ENCODE peak calls at places on chromosomes 16 and 17, in four cellular contexts. Z is WERI-Rb-1, H is fibroblast of lung, T is brain microvascular endothelial cell. X is an unnamed sample.

GRCh38 chr17:76735006-76735405 is 2.1 kb downstream of the SRSF2 start:
- DNase-seq in H (peak; percentile 53), T (no peak), Z (no peak), X (no peak)

GRCh38 chr16:83723244-83723643 is 84.5 kb upstream of the HSBP1 start:
- DNase-seq in T (no peak), Z (no peak), H (no peak), X (no peak)

GRCh38 chr17:78387982-78388941 is 9.8 kb downstream of the PGS1 start:
- DNase-seq in T (no peak), H (peak; percentile 61), Z (no peak), X (no peak)

GRCh38 chr16:19601083-19601976 is 45.8 kb downstream of the VPS35L start:
- DNase-seq in T (peak; percentile 32), Z (peak; percentile 9), H (peak; percentile 59), X (peak; percentile 5)

GRCh38 chr17:27403480-27404005 is 52.7 kb upstream of the KSR1 start:
- DNase-seq in Z (no peak), T (no peak), H (no peak), X (no peak)

GRCh38 chr16:3665508-3665907 is 11.0 kb downstream of the DNASE1 start:
- DNase-seq in T (no peak), H (no peak), Z (no peak), X (peak; percentile 37)

GRCh38 chr16:89363621-89364393 is 126.6 kb downstream of the ANKRD11 start:
- DNase-seq in H (peak; percentile 79), Z (no peak), T (peak; percentile 82), X (peak; percentile 34)

GRCh38 chr17:13749566-13750235 is 148.0 kb upstream of the HS3ST3A1 start:
- DNase-seq in H (no peak), T (no peak), Z (no peak), X (no peak)

GRCh38 chr16:2779978-2780898 is 3.2 kb upstream of the ELOB start:
- DNase-seq in T (no peak), H (no peak), Z (no peak), X (no peak)

GRCh38 chr17:29389994-29390855 is at the start of gene TAOK1:
- DNase-seq in H (peak; percentile 98), Z (peak; percentile 99), T (peak; percentile 97), X (peak; percentile 98)

GRCh38 chr17:64128787-64129514 is 993 bp downstream of the ERN1 start:
- DNase-seq in T (peak; percentile 32), Z (no peak), H (peak; percentile 43), X (no peak)

GRCh38 chr17:63961355-63962207 is 11.1 kb downstream of the SCN4A start:
- DNase-seq in Z (peak; percentile 69), T (peak; percentile 63), H (peak; percentile 85), X (no peak)

GRCh38 chr17:3663102-3664011 is 5.0 kb downstream of the TAX1BP3 start:
- DNase-seq in Z (peak; percentile 42), H (no peak), T (no peak), X (no peak)

GRCh38 chr16:85955566-85955965 is 56.6 kb downstream of the IRF8 start:
- DNase-seq in Z (no peak), H (no peak), T (no peak), X (no peak)

GRCh38 chr17:82055965-82056728 is 4.4 kb downstream of the GPS1 start:
- DNase-seq in H (no peak), T (no peak), Z (no peak), X (no peak)

GRCh38 chr17:2805961-2806360 is 9.7 kb downstream of the RAP1GAP2 start:
- DNase-seq in H (no peak), Z (no peak), T (no peak), X (no peak)

GRCh38 chr17:59366040-59366757 is 34.7 kb downstream of the YPEL2 start:
- DNase-seq in Z (peak; percentile 46), T (no peak), H (no peak), X (no peak)

GRCh38 chr17:59368218-59368857 is 36.9 kb downstream of the YPEL2 start:
- DNase-seq in T (no peak), H (no peak), Z (no peak), X (no peak)

GRCh38 chr17:59365383-59365981 is 34.0 kb downstream of the YPEL2 start:
- DNase-seq in T (no peak), H (no peak), Z (peak; percentile 89), X (peak; percentile 29)

GRCh38 chr17:59367657-59368045 is 36.2 kb downstream of the YPEL2 start:
- DNase-seq in H (no peak), Z (no peak), T (no peak), X (no peak)

DNA sequence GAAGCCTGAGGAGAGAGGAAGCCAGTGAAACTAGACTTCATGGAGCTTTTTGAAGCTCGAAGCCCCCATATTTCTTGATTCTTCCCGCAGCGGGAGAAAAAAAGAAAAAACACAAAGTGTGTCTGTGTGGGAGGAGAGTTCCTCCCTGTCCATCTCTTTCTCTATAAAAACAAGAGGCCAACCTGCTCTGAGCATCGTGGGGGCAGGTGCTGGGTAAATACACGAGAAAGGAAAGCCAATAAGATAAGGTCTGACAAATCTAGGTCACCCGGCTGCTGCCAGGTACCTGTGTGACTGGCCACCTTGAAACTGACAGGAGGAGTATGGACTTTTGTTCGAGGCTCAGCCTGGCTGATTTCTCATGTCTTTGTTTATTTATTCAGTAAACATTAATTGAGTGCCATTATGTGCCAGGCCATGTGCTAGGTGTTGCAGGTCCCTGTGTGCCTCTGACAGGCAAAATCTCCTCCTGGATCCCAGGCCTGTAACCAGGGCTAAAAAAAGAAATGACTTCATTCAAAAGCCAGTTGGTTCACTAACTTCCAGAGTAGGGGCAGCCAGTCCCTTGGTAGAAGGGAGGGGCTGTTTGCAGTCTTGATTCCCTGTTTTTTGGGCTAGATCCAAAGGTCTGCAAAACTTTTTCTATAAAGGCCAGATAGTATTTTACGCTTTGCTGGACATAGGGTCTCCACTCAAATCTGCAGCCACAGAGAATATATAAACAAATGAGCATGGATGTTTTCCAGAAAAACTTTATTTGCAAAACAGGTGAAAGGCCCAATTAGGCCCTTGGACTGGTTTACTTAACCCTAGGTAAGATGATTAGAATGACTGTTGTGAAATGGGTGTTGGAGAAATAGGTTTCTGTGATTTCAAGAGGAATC is 35.6 kb downstream of the YPEL2 start:
- DNase-seq in Z (peak; percentile 69), H (peak; percentile 75), T (peak; percentile 60), X (no peak)
- H3K4me3 ChIP-seq in Z (no peak overlapping the region), H (no peak overlapping the region), T (no peak overlapping the region), X (no peak overlapping the region)

GRCh38 chr16:28265822-28266221 is 26.5 kb upstream of the SBK1 start:
- DNase-seq in T (no peak), H (no peak), Z (no peak), X (no peak)
- H3K27ac ChIP-seq in T (no peak overlapping the region), H (no peak overlapping the region), Z (no peak overlapping the region), X (no peak overlapping the region)

DNA sequence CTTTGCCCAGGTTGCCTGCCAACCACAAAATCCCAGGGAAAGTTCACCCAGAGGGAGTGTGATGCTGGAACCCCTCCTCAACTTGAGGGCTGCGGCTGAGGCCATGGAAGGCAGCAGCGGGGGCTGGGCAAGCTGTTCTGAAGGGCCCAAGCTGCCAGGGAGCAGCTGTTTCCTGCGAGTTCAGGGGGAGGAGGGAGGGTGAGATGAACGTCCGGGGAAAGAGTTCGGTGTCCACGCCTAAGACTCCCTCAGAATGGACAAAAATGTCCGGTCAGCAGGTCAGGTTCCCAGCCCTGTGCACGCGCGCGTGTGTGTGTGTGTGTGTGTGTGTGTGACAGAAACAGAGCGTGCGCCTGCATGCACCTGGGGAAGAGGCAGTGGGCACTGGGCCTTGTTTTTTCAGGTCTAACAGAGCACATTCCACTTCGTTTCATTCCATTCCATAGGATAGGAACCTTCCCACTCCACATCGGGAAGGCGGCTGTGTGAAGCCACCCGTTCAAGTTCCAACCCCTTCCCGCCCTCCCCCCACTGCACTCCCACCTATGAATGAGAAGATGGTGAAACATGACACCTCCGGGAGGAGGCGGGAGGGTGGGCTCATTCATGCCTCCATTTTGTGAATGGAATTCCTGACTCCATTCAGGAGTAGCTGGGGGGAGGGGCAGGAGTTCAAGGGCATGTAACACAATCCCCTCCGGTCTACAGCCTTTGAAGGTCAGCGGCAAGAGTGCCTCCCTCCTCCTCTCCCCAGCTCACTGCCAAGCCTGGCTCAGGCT is 15.6 kb downstream of the ETV4 start:
- DNase-seq in Z (peak; percentile 97), H (peak; percentile 93), T (peak; percentile 74), X (no peak)
- H3K4me3 ChIP-seq in Z (peak overlapping the region; percentile 31), H (peak overlapping the region; percentile 39), T (peak overlapping the region; percentile 30), X (no peak overlapping the region)

DNA sequence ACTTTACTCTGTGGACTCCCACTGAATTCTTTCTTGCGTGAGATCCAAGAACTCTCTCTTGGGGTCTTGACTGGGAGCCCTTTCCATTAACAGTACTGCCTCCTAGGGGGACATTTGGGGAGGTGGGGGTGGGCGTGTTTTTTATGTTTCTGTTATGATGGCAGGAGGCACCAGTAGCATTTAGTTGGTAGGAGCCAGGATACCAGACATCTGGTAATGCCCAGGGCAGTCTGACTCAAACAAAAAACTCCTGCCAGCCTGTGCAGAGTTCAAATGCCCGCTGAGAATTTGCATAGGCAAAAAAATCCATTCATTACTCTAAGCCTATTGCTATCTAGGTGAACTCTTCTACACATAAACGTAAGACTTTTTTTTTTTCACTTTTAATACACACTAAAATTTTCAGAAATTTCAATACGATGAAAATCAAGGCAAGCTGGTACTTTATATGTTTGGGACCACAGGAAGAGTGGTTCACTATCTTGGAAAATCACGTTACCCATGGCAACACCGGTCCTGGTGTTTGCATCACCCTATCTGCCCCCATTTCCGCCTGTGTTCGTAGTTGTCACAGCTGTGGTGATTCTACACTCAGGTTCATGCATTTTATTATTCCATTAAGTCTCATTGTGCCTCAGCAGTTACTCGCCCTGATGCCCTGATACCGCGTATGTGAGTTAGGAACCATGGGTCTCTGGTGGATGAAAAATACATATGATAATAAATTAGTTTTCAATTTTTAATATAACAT is 121.1 kb upstream of the XYLT1 start:
- DNase-seq in Z (no peak), T (no peak), H (no peak), X (no peak)
- H3K27ac ChIP-seq in Z (no peak overlapping the region), T (no peak overlapping the region), H (no peak overlapping the region), X (no peak overlapping the region)

DNA sequence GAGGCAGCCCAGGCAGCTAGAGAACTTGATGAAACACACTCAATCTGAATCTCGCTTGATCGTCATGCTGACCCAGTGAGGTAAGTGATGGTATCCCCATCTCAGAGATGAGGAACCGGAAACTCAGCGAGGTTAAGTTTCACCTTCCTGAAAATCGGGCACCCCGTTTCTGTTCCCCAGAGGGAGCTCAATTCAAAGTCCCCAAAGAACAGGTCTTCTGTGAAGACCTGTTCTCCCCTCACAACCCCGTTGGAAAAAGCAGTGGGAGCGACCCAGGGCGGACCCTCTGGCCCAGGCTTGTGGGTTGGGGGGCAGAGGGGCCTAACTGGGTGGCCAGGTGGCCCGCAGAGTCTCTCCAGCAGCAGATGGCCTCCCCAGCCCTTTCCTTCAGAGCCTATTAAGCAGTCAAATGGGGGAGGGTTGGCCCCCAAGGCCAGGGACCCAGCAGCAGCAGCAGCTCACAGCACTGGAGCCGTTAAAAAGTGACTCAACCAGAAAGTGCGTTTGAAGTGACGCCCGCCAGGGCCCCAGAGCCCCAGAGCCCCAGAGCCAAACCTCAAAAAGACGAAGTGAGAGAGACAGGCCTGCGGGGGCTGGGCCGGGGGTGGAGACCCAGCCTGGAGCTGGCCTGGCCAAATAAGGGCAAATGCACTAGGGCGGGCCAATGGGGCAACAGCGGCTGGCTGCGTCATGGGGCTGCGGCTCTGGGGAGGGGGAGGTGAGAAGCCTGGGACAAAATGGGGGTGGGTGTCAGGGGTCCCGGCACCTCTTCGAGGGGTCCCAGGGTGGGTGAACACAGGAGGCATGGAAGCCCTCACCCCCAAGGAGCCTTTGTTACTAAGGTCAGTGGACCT is 9.2 kb upstream of the TSPOAP1 start:
- DNase-seq in T (peak; percentile 69), Z (peak; percentile 82), H (peak; percentile 93), X (peak; percentile 81)
- H3K4me3 ChIP-seq in T (no peak overlapping the region), Z (peak overlapping the region; percentile 22), H (peak overlapping the region; percentile 3), X (peak overlapping the region; percentile 90)

DNA sequence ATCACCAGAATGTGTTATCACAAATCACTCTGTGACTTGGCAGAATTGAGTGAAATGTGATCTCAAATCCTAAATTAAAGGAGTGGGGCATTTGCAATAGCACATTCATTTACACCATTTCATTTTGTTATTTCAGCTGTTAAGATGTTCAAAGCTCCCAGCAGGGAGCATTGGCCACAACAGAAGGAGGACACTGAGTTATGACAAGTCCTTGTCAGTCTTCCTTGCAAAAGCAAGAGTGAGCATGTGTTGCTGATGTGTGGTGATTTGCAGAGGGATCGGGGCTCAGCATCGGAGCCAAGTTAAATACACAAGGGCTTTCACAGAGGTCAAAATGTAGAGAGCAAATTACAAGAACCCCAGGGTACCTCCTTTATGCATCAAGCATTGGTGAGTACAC is 372.2 kb upstream of the CDH5 start:
- DNase-seq in Z (no peak), H (no peak), T (no peak), X (no peak)
- H3K27ac ChIP-seq in Z (no peak overlapping the region), H (no peak overlapping the region), T (no peak overlapping the region), X (no peak overlapping the region)

X was measured in CD8-positive, alpha-beta T cell.